ENCODE peak calls at places on chromosomes 7 and 10, in seven cellular contexts. H is left lung, D is heart left ventricle, M is iPS DF 6.9, W is thoracic aorta, O is ovary, S is neural progenitor cell. X is an unnamed sample.

GRCh38 chr10:116403740-116404250 is 23.9 kb upstream of the PNLIPRP3 start:
- DNase-seq in H (no peak), D (no peak), M (no peak), W (no peak), O (no peak), S (no peak), X (no peak)

GRCh38 chr7:24716480-24717246 is 40.6 kb downstream of the GSDME start:
- DNase-seq in H (no peak), D (no peak), M (no peak), W (no peak), O (no peak), S (no peak), X (no peak)

GRCh38 chr10:62813453-62813852 is 2.7 kb downstream of the EGR2 start:
- DNase-seq in H (no peak), D (no peak), M (no peak), W (no peak), O (no peak), S (no peak), X (no peak)

GRCh38 chr10:15035385-15036301 is 8.1 kb upstream of the OLAH start:
- DNase-seq in H (peak; percentile 49), D (no peak), M (no peak), W (no peak), O (no peak), S (no peak), X (peak; percentile 21)

GRCh38 chr10:103759100-103759781 is 96.1 kb downstream of the SH3PXD2A start:
- DNase-seq in H (no peak), D (no peak), M (no peak), W (peak; percentile 28), O (no peak), S (no peak), X (peak; percentile 60)

GRCh38 chr7:71286336-71286735 is 154.4 kb downstream of the GALNT17 start:
- DNase-seq in H (peak; percentile 34), D (no peak), M (no peak), W (no peak), O (peak; percentile 53), S (peak; percentile 12), X (peak; percentile 33)

GRCh38 chr7:50795253-50795652 is 12.6 kb upstream of the GRB10 start:
- DNase-seq in H (no peak), D (no peak), M (no peak), W (no peak), O (no peak), S (no peak), X (no peak)

GRCh38 chr10:72875250-72876055 is 18.1 kb upstream of the OIT3 start:
- DNase-seq in H (no peak), D (no peak), M (no peak), W (no peak), O (no peak), S (peak; percentile 31), X (no peak)

GRCh38 chr10:6182454-6183098 is 20.2 kb upstream of the PFKFB3 start:
- DNase-seq in H (no peak), D (peak; percentile 67), M (no peak), W (no peak), O (peak; percentile 67), S (no peak), X (no peak)

GRCh38 chr7:152459724-152460251 is 24.0 kb upstream of the KMT2C start:
- DNase-seq in H (peak; percentile 47), D (no peak), M (no peak), W (no peak), O (peak; percentile 23), S (peak; percentile 20), X (peak; percentile 18)

GRCh38 chr7:102892631-102893278 is 20.0 kb upstream of the LRRC17 start:
- DNase-seq in H (no peak), D (no peak), M (no peak), W (no peak), O (no peak), S (no peak), X (no peak)

GRCh38 chr10:113015201-113015600 is 65.2 kb downstream of the TCF7L2 start:
- DNase-seq in H (no peak), D (no peak), M (no peak), W (no peak), O (no peak), S (no peak), X (no peak)

GRCh38 chr7:3673524-3673923 is 372.5 kb downstream of the SDK1 start:
- DNase-seq in H (no peak), D (no peak), M (peak; percentile 43), W (no peak), O (no peak), S (peak; percentile 72), X (peak; percentile 24)

GRCh38 chr10:132195366-132196075 is 8.8 kb downstream of the DPYSL4 start:
- DNase-seq in H (no peak), D (peak; percentile 46), M (no peak), W (no peak), O (no peak), S (no peak), X (no peak)

GRCh38 chr10:78763651-78764395 is 304.9 kb upstream of the ZMIZ1 start:
- DNase-seq in H (peak; percentile 39), D (peak; percentile 65), M (no peak), W (no peak), O (peak; percentile 69), S (no peak), X (peak; percentile 47)

GRCh38 chr10:110638319-110638718 is 5.8 kb upstream of the RBM20 start:
- DNase-seq in H (no peak), D (no peak), M (no peak), W (no peak), O (no peak), S (no peak), X (no peak)

GRCh38 chr10:36345770-36346169 is 703.7 kb upstream of the FZD8 start:
- DNase-seq in H (no peak), D (no peak), M (no peak), W (no peak), O (no peak), S (no peak), X (no peak)

GRCh38 chr10:91061608-91062007 is 140.7 kb upstream of the ANKRD1 start:
- DNase-seq in H (no peak), D (no peak), M (no peak), W (no peak), O (no peak), S (no peak), X (no peak)

GRCh38 chr10:59733321-59733720 is 19.9 kb downstream of the MRLN start:
- DNase-seq in H (no peak), D (no peak), M (no peak), W (no peak), O (no peak), S (no peak), X (no peak)

GRCh38 chr7:40001649-40002048 is 51.6 kb downstream of the CDK13 start:
- DNase-seq in H (no peak), D (no peak), M (no peak), W (no peak), O (no peak), S (no peak), X (no peak)

GRCh38 chr10:118210276-118210675 is 131.8 kb downstream of the FAM204A start:
- DNase-seq in H (no peak), D (no peak), M (no peak), W (no peak), O (no peak), S (no peak), X (no peak)

GRCh38 chr7:42107484-42107883 is 129.5 kb downstream of the GLI3 start:
- DNase-seq in H (no peak), D (no peak), M (peak; percentile 45), W (no peak), O (no peak), S (peak; percentile 77), X (no peak)

GRCh38 chr10:18140149-18140956 is at the start of gene CACNB2:
- DNase-seq in H (peak; percentile 63), D (peak; percentile 83), M (no peak), W (no peak), O (peak; percentile 88), S (peak; percentile 84), X (peak; percentile 70)

DNA sequence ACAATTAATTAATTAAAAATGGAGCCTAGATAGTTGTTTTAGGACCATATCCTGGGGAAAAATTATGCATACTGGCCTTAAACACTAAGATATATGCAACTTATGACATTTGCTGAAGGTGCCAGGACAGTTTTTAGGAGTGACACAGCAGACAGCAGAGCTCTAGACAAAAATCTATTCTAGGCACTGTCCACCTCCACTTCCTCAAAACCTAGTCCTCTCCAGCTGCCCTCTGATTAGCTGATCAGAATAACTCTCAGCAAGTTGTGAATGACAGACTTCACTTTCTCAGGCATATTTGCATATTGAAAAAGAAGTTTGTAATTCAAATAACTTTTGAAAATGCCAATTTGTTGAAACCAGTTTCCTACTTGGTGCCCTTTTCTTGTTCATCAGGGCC is 152.2 kb upstream of the STEAP4 start:
- DNase-seq in H (no peak), D (no peak), M (no peak), W (no peak), O (no peak), S (no peak), X (no peak)
- H3K4me3 ChIP-seq in H (no peak overlapping the region), D (no peak overlapping the region), M (no peak overlapping the region), W (no peak overlapping the region), O (no peak overlapping the region), S (no peak overlapping the region), X (no peak overlapping the region)

GRCh38 chr10:38147686-38148085 is 53.5 kb downstream of the ZNF37A start:
- DNase-seq in H (no peak), D (no peak), M (no peak), W (no peak), O (no peak), S (no peak), X (no peak)
- H3K9me3 ChIP-seq in H (peaks cover 54% of the 10 kb centered on the region), D (no peaks in the 10 kb centered on the region), M (peaks cover 8% of the 10 kb centered on the region), W (no peaks in the 10 kb centered on the region), O (no peaks in the 10 kb centered on the region), S (peaks cover 8% of the 10 kb centered on the region), X (peaks cover 42% of the 10 kb centered on the region)

GRCh38 chr7:151400626-151401315 is 9.1 kb downstream of the WDR86 start:
- DNase-seq in H (no peak), D (no peak), M (no peak), W (no peak), O (no peak), S (peak; percentile 45), X (no peak)
- H3K4me3 ChIP-seq in H (no peak overlapping the region), D (no peak overlapping the region), M (no peak overlapping the region), W (no peak overlapping the region), O (no peak overlapping the region), S (no peak overlapping the region), X (no peak overlapping the region)

GRCh38 chr7:29993169-29993568 is 3.6 kb upstream of the SCRN1 start:
- DNase-seq in H (no peak), D (no peak), M (no peak), W (no peak), O (no peak), S (no peak), X (no peak)

GRCh38 chr7:29996321-29996720 is 6.7 kb upstream of the SCRN1 start:
- DNase-seq in H (no peak), D (no peak), M (no peak), W (no peak), O (no peak), S (no peak), X (no peak)

GRCh38 chr7:29991937-29992336 is 2.3 kb upstream of the SCRN1 start:
- DNase-seq in H (no peak), D (no peak), M (no peak), W (no peak), O (no peak), S (no peak), X (no peak)

GRCh38 chr7:29998489-29998888 is 8.9 kb upstream of the SCRN1 start:
- DNase-seq in H (no peak), D (no peak), M (no peak), W (no peak), O (no peak), S (no peak), X (no peak)

DNA sequence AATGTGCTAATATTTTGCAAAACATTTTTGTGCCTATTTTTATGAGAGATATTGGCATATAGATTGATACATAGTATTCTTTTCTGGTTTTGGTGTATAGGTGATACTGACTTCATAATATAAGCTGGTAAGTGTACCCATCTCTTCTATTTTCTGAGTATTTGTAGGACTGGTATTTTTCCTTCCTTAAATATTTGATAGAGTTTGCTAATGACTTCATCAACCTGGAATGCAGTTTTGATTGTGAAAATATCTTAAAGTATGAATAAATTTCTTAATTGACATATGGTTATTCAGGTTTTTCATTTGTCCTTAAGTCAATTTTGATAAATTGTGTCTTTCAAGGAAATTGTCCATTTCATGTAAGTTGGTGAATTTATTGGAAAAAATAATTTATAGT is 6.1 kb upstream of the SCRN1 start:
- DNase-seq in H (no peak), D (no peak), M (no peak), W (no peak), O (no peak), S (no peak), X (no peak)
- H3K9me3 ChIP-seq in H (peaks cover 28% of the 10 kb centered on the region), D (no peaks in the 10 kb centered on the region), M (no peaks in the 10 kb centered on the region), W (peaks cover 11% of the 10 kb centered on the region), O (no peaks in the 10 kb centered on the region), S (peaks cover 10% of the 10 kb centered on the region), X (peaks cover 51% of the 10 kb centered on the region)

X was measured in left ventricle myocardium inferior.